ENCODE peak calls at places on chromosome 9, in ten cellular contexts. One of them, this sample, is unnamed.

GRCh38 chr9:111108946-111109345 is 70.7 kb upstream of the LPAR1 start:
- DNase-seq in tibial nerve: no peak
- DNase-seq in nephron progenitor cell: no peak
- DNase-seq in brain microvascular endothelial cell: peak
- DNase-seq in left ventricle myocardium inferior: no peak
- DNase-seq in mesothelial cell of epicardium: no peak
- DNase-seq in AG04450: peak
- DNase-seq in cardiac fibroblast: peak
- DNase-seq in ascending aorta: no peak
- DNase-seq in HFF-Myc: peak
- DNase-seq in this sample: no peak

GRCh38 chr9:101727621-101728524 is 10.6 kb downstream of the GRIN3A start:
- DNase-seq in nephron progenitor cell: peak
- DNase-seq in tibial nerve: no peak
- DNase-seq in AG04450: no peak
- DNase-seq in HFF-Myc: no peak
- DNase-seq in mesothelial cell of epicardium: no peak
- DNase-seq in ascending aorta: no peak
- DNase-seq in brain microvascular endothelial cell: peak
- DNase-seq in cardiac fibroblast: peak
- DNase-seq in left ventricle myocardium inferior: no peak
- DNase-seq in this sample: no peak

GRCh38 chr9:16484744-16485143 is 385.7 kb downstream of the BNC2 start:
- DNase-seq in nephron progenitor cell: no peak
- DNase-seq in cardiac fibroblast: peak
- DNase-seq in HFF-Myc: no peak
- DNase-seq in mesothelial cell of epicardium: no peak
- DNase-seq in ascending aorta: no peak
- DNase-seq in left ventricle myocardium inferior: no peak
- DNase-seq in tibial nerve: no peak
- DNase-seq in brain microvascular endothelial cell: no peak
- DNase-seq in AG04450: no peak
- DNase-seq in this sample: no peak

GRCh38 chr9:134968011-134968822 is 50.5 kb upstream of the FCN1 start:
- DNase-seq in cardiac fibroblast: peak
- DNase-seq in brain microvascular endothelial cell: peak
- DNase-seq in ascending aorta: peak
- DNase-seq in tibial nerve: no peak
- DNase-seq in mesothelial cell of epicardium: no peak
- DNase-seq in AG04450: peak
- DNase-seq in nephron progenitor cell: peak
- DNase-seq in HFF-Myc: peak
- DNase-seq in left ventricle myocardium inferior: no peak
- DNase-seq in this sample: no peak

GRCh38 chr9:116088396-116088795 is 65.2 kb upstream of the PAPPA start:
- DNase-seq in cardiac fibroblast: no peak
- DNase-seq in ascending aorta: no peak
- DNase-seq in mesothelial cell of epicardium: no peak
- DNase-seq in HFF-Myc: no peak
- DNase-seq in AG04450: no peak
- DNase-seq in tibial nerve: no peak
- DNase-seq in brain microvascular endothelial cell: no peak
- DNase-seq in nephron progenitor cell: no peak
- DNase-seq in left ventricle myocardium inferior: no peak
- DNase-seq in this sample: no peak

GRCh38 chr9:6305954-6306563 is 22.1 kb upstream of the TPD52L3 start:
- DNase-seq in brain microvascular endothelial cell: no peak
- DNase-seq in left ventricle myocardium inferior: no peak
- DNase-seq in HFF-Myc: no peak
- DNase-seq in ascending aorta: no peak
- DNase-seq in mesothelial cell of epicardium: no peak
- DNase-seq in AG04450: peak
- DNase-seq in nephron progenitor cell: no peak
- DNase-seq in cardiac fibroblast: peak
- DNase-seq in tibial nerve: no peak
- DNase-seq in this sample: no peak

GRCh38 chr9:121075251-121076036 is 689 bp downstream of the CNTRL start:
- DNase-seq in mesothelial cell of epicardium: no peak
- DNase-seq in cardiac fibroblast: no peak
- DNase-seq in HFF-Myc: peak
- DNase-seq in nephron progenitor cell: no peak
- DNase-seq in left ventricle myocardium inferior: no peak
- DNase-seq in tibial nerve: no peak
- DNase-seq in brain microvascular endothelial cell: no peak
- DNase-seq in AG04450: no peak
- DNase-seq in ascending aorta: no peak
- DNase-seq in this sample: no peak

GRCh38 chr9:2159521-2160417 is 144.6 kb downstream of the SMARCA2 start:
- DNase-seq in HFF-Myc: no peak
- DNase-seq in nephron progenitor cell: no peak
- DNase-seq in AG04450: no peak
- DNase-seq in ascending aorta: no peak
- DNase-seq in tibial nerve: no peak
- DNase-seq in left ventricle myocardium inferior: no peak
- DNase-seq in mesothelial cell of epicardium: no peak
- DNase-seq in brain microvascular endothelial cell: peak
- DNase-seq in cardiac fibroblast: peak
- DNase-seq in this sample: no peak

GRCh38 chr9:70073756-70074155 is 30.1 kb downstream of the MAMDC2 start:
- DNase-seq in nephron progenitor cell: no peak
- DNase-seq in cardiac fibroblast: no peak
- DNase-seq in ascending aorta: no peak
- DNase-seq in AG04450: no peak
- DNase-seq in mesothelial cell of epicardium: no peak
- DNase-seq in brain microvascular endothelial cell: no peak
- DNase-seq in tibial nerve: no peak
- DNase-seq in HFF-Myc: no peak
- DNase-seq in left ventricle myocardium inferior: no peak
- DNase-seq in this sample: no peak

GRCh38 chr9:72485821-72486605 is 35.4 kb upstream of the TMC1 start:
- DNase-seq in mesothelial cell of epicardium: no peak
- DNase-seq in ascending aorta: no peak
- DNase-seq in nephron progenitor cell: no peak
- DNase-seq in AG04450: no peak
- DNase-seq in HFF-Myc: no peak
- DNase-seq in cardiac fibroblast: peak
- DNase-seq in tibial nerve: peak
- DNase-seq in left ventricle myocardium inferior: no peak
- DNase-seq in brain microvascular endothelial cell: peak
- DNase-seq in this sample: no peak

GRCh38 chr9:4475301-4475700 is 15.0 kb upstream of the SLC1A1 start:
- DNase-seq in nephron progenitor cell: no peak
- DNase-seq in brain microvascular endothelial cell: no peak
- DNase-seq in cardiac fibroblast: peak
- DNase-seq in ascending aorta: no peak
- DNase-seq in tibial nerve: no peak
- DNase-seq in left ventricle myocardium inferior: no peak
- DNase-seq in AG04450: no peak
- DNase-seq in mesothelial cell of epicardium: no peak
- DNase-seq in HFF-Myc: no peak
- DNase-seq in this sample: no peak

GRCh38 chr9:37311938-37312730 is 110.4 kb upstream of the GRHPR start:
- DNase-seq in brain microvascular endothelial cell: peak
- DNase-seq in mesothelial cell of epicardium: no peak
- DNase-seq in tibial nerve: no peak
- DNase-seq in nephron progenitor cell: no peak
- DNase-seq in ascending aorta: no peak
- DNase-seq in cardiac fibroblast: peak
- DNase-seq in HFF-Myc: no peak
- DNase-seq in left ventricle myocardium inferior: no peak
- DNase-seq in AG04450: peak
- DNase-seq in this sample: no peak

GRCh38 chr9:37309136-37309535 is 113.4 kb upstream of the GRHPR start:
- DNase-seq in brain microvascular endothelial cell: no peak
- DNase-seq in left ventricle myocardium inferior: no peak
- DNase-seq in mesothelial cell of epicardium: no peak
- DNase-seq in HFF-Myc: no peak
- DNase-seq in cardiac fibroblast: no peak
- DNase-seq in nephron progenitor cell: no peak
- DNase-seq in tibial nerve: no peak
- DNase-seq in ascending aorta: no peak
- DNase-seq in AG04450: no peak
- DNase-seq in this sample: no peak
- TF ChIP-seq CTCF in brain microvascular endothelial cell: peak
- TF ChIP-seq CTCF in left ventricle myocardium inferior: no peak
- TF ChIP-seq CTCF in mesothelial cell of epicardium: no peak
- TF ChIP-seq CTCF in HFF-Myc: peak
- TF ChIP-seq CTCF in cardiac fibroblast: peak
- TF ChIP-seq CTCF in nephron progenitor cell: no peak
- TF ChIP-seq CTCF in tibial nerve: no peak
- TF ChIP-seq CTCF in ascending aorta: no peak
- TF ChIP-seq CTCF in AG04450: peak
- TF ChIP-seq CTCF in this sample: no peak

GRCh38 chr9:78127271-78128225 is 95.9 kb upstream of the GNAQ start:
- DNase-seq in brain microvascular endothelial cell: no peak
- DNase-seq in HFF-Myc: no peak
- DNase-seq in nephron progenitor cell: no peak
- DNase-seq in AG04450: no peak
- DNase-seq in cardiac fibroblast: no peak
- DNase-seq in ascending aorta: no peak
- DNase-seq in mesothelial cell of epicardium: no peak
- DNase-seq in left ventricle myocardium inferior: no peak
- DNase-seq in tibial nerve: no peak
- DNase-seq in this sample: no peak

GRCh38 chr9:78131969-78132687 is 100.5 kb upstream of the GNAQ start:
- DNase-seq in left ventricle myocardium inferior: no peak
- DNase-seq in tibial nerve: no peak
- DNase-seq in HFF-Myc: no peak
- DNase-seq in nephron progenitor cell: no peak
- DNase-seq in mesothelial cell of epicardium: no peak
- DNase-seq in AG04450: no peak
- DNase-seq in brain microvascular endothelial cell: peak
- DNase-seq in cardiac fibroblast: no peak
- DNase-seq in ascending aorta: no peak
- DNase-seq in this sample: no peak

GRCh38 chr9:78132688-78133033 is 101.0 kb upstream of the GNAQ start:
- DNase-seq in mesothelial cell of epicardium: no peak
- DNase-seq in tibial nerve: no peak
- DNase-seq in left ventricle myocardium inferior: no peak
- DNase-seq in brain microvascular endothelial cell: no peak
- DNase-seq in AG04450: no peak
- DNase-seq in HFF-Myc: no peak
- DNase-seq in nephron progenitor cell: no peak
- DNase-seq in cardiac fibroblast: no peak
- DNase-seq in ascending aorta: no peak
- DNase-seq in this sample: no peak

GRCh38 chr9:78130853-78131252 is 99.2 kb upstream of the GNAQ start:
- DNase-seq in nephron progenitor cell: no peak
- DNase-seq in AG04450: no peak
- DNase-seq in ascending aorta: no peak
- DNase-seq in tibial nerve: no peak
- DNase-seq in brain microvascular endothelial cell: no peak
- DNase-seq in left ventricle myocardium inferior: no peak
- DNase-seq in cardiac fibroblast: no peak
- DNase-seq in HFF-Myc: no peak
- DNase-seq in mesothelial cell of epicardium: no peak
- DNase-seq in this sample: no peak

DNA sequence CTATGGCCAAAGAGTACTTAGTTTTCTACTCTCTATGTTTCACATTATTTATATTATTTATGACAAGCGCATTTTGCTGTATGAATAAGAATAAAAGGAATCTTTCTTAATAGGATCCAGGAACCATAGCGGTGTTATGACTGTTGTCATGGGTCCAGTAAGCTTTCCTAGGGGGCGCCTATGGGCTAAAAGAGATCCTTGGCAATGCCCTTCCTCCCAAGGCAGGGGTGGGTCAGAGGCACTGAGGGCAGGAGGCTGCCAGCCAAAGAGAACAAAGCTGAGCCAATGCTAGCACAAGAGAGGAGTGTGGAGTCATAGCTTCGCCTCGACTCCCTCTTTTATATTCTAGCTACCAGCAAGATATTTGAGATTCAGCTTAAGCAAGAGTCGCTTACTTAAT is 98.4 kb upstream of the GNAQ start:
- DNase-seq in brain microvascular endothelial cell: peak
- DNase-seq in left ventricle myocardium inferior: no peak
- DNase-seq in cardiac fibroblast: peak
- DNase-seq in mesothelial cell of epicardium: no peak
- DNase-seq in ascending aorta: peak
- DNase-seq in AG04450: no peak
- DNase-seq in HFF-Myc: no peak
- DNase-seq in tibial nerve: peak
- DNase-seq in nephron progenitor cell: no peak
- DNase-seq in this sample: no peak
- TF ChIP-seq CTCF in brain microvascular endothelial cell: peak
- TF ChIP-seq CTCF in left ventricle myocardium inferior: no peak
- TF ChIP-seq CTCF in cardiac fibroblast: no peak
- TF ChIP-seq CTCF in mesothelial cell of epicardium: no peak
- TF ChIP-seq CTCF in ascending aorta: no peak
- TF ChIP-seq CTCF in AG04450: peak
- TF ChIP-seq CTCF in HFF-Myc: no peak
- TF ChIP-seq CTCF in tibial nerve: no peak
- TF ChIP-seq CTCF in nephron progenitor cell: no peak
- TF ChIP-seq CTCF in this sample: no peak

DNA sequence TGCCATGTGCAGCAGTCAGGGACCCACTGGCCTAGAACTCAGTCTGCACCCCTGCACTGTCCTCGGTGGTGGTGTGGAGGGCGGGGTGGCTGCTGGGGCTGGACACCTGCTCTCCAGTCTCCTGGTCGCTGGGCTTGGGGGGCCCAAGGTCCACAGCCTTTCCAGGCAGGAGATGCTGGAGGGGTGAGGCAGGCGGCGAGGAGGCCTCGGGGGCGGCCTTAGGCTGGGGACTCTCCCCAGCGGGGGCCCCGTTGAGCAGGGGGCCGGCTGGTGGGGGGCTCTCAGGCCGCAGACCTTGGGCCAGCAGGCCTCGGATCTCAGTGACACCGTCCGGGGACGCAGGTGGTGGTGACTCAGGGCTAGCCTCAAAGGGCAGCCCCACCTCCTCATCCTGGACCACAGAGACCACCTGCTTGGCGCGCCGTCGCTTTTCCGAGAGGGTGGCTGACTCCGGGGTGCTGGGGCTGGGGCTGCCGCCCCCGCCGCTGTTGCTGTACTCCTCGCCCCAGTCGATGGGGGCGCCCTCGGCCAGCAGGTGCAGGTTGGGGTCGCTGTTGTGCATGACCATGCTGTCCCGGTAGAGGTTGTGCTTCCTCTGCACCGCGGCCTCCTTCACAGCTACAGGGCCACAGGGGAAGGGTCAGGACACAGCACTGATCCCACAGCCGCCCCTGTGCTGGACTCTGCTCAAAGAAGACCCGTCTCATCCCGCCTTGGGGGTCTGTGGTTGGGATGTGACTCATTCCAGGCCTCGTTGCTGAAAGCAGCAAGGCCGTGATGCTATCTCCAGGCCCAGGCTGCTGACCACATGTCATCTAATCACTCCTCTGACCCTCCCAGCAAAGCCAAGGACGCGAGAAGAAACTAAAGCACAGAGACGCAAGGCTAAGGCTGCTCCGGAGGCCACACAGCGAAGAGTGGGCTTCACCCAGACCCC is 55.8 kb downstream of the LRSAM1 start:
- DNase-seq in nephron progenitor cell: no peak
- DNase-seq in ascending aorta: no peak
- DNase-seq in brain microvascular endothelial cell: peak
- DNase-seq in mesothelial cell of epicardium: no peak
- DNase-seq in AG04450: no peak
- DNase-seq in left ventricle myocardium inferior: no peak
- DNase-seq in HFF-Myc: no peak
- DNase-seq in tibial nerve: no peak
- DNase-seq in cardiac fibroblast: peak
- DNase-seq in this sample: no peak
- TF ChIP-seq CTCF in nephron progenitor cell: no peak
- TF ChIP-seq CTCF in ascending aorta: no peak
- TF ChIP-seq CTCF in brain microvascular endothelial cell: peak
- TF ChIP-seq CTCF in mesothelial cell of epicardium: no peak
- TF ChIP-seq CTCF in AG04450: no peak
- TF ChIP-seq CTCF in left ventricle myocardium inferior: no peak
- TF ChIP-seq CTCF in HFF-Myc: no peak
- TF ChIP-seq CTCF in tibial nerve: no peak
- TF ChIP-seq CTCF in cardiac fibroblast: no peak
- TF ChIP-seq CTCF in this sample: no peak

GRCh38 chr9:74645007-74645639 is 148.0 kb downstream of the RORB start:
- DNase-seq in tibial nerve: peak
- DNase-seq in left ventricle myocardium inferior: no peak
- DNase-seq in AG04450: no peak
- DNase-seq in ascending aorta: no peak
- DNase-seq in HFF-Myc: peak
- DNase-seq in cardiac fibroblast: peak
- DNase-seq in mesothelial cell of epicardium: no peak
- DNase-seq in nephron progenitor cell: peak
- DNase-seq in brain microvascular endothelial cell: no peak
- DNase-seq in this sample: no peak
- TF ChIP-seq CTCF in tibial nerve: peak
- TF ChIP-seq CTCF in left ventricle myocardium inferior: peak
- TF ChIP-seq CTCF in AG04450: peak
- TF ChIP-seq CTCF in ascending aorta: no peak
- TF ChIP-seq CTCF in HFF-Myc: peak
- TF ChIP-seq CTCF in cardiac fibroblast: peak
- TF ChIP-seq CTCF in mesothelial cell of epicardium: peak
- TF ChIP-seq CTCF in nephron progenitor cell: peak
- TF ChIP-seq CTCF in brain microvascular endothelial cell: peak
- TF ChIP-seq CTCF in this sample: no peak